ENCODE peak calls at places on chromosomes 13 and 19, in ten cellular contexts. One of them, this sample, is unnamed.

GRCh38 chr19:41872775-41873647 is 4.1 kb upstream of the CD79A start:
- DNase-seq in non-pigmented ciliary epithelial cell: peak
- DNase-seq in NCI-H1105 treated with DMSO at 0.1 percent for 48 hours: peak
- DNase-seq in AG09309: no peak
- DNase-seq in activated CD4-positive, alpha-beta T cell treated with anti-CD3 and anti-CD28 coated beads for 48 hours: peak
- DNase-seq in NCI-H345: peak
- DNase-seq in stimulated activated CD4-positive, alpha-beta T cell treated with anti-CD3 and anti-CD28 coated beads, TNF-alpha, amount 100 ng/mL, for 24 hours: peak
- DNase-seq in GM23248: peak
- DNase-seq in H7: peak
- DNase-seq in adipocyte: peak
- DNase-seq in this sample: peak

GRCh38 chr19:13026478-13026999 is 31.3 kb downstream of the NFIX start:
- DNase-seq in H7: no peak
- DNase-seq in AG09309: no peak
- DNase-seq in activated CD4-positive, alpha-beta T cell treated with anti-CD3 and anti-CD28 coated beads for 48 hours: no peak
- DNase-seq in NCI-H345: peak
- DNase-seq in stimulated activated CD4-positive, alpha-beta T cell treated with anti-CD3 and anti-CD28 coated beads, TNF-alpha, amount 100 ng/mL, for 24 hours: no peak
- DNase-seq in non-pigmented ciliary epithelial cell: no peak
- DNase-seq in GM23248: peak
- DNase-seq in adipocyte: peak
- DNase-seq in NCI-H1105 treated with DMSO at 0.1 percent for 48 hours: peak
- DNase-seq in this sample: no peak

GRCh38 chr13:38602261-38602660 is 84.6 kb upstream of the FREM2 start:
- DNase-seq in NCI-H1105 treated with DMSO at 0.1 percent for 48 hours: no peak
- DNase-seq in AG09309: no peak
- DNase-seq in activated CD4-positive, alpha-beta T cell treated with anti-CD3 and anti-CD28 coated beads for 48 hours: no peak
- DNase-seq in NCI-H345: no peak
- DNase-seq in GM23248: no peak
- DNase-seq in stimulated activated CD4-positive, alpha-beta T cell treated with anti-CD3 and anti-CD28 coated beads, TNF-alpha, amount 100 ng/mL, for 24 hours: no peak
- DNase-seq in adipocyte: no peak
- DNase-seq in H7: no peak
- DNase-seq in non-pigmented ciliary epithelial cell: no peak
- DNase-seq in this sample: no peak

GRCh38 chr13:84925443-84925842 is 873.8 kb downstream of the SLITRK6 start:
- DNase-seq in adipocyte: peak
- DNase-seq in non-pigmented ciliary epithelial cell: peak
- DNase-seq in H7: no peak
- DNase-seq in NCI-H1105 treated with DMSO at 0.1 percent for 48 hours: no peak
- DNase-seq in activated CD4-positive, alpha-beta T cell treated with anti-CD3 and anti-CD28 coated beads for 48 hours: no peak
- DNase-seq in AG09309: no peak
- DNase-seq in NCI-H345: no peak
- DNase-seq in GM23248: no peak
- DNase-seq in stimulated activated CD4-positive, alpha-beta T cell treated with anti-CD3 and anti-CD28 coated beads, TNF-alpha, amount 100 ng/mL, for 24 hours: no peak
- DNase-seq in this sample: no peak

GRCh38 chr13:66665991-66666390 is 564.1 kb downstream of the PCDH9 start:
- DNase-seq in activated CD4-positive, alpha-beta T cell treated with anti-CD3 and anti-CD28 coated beads for 48 hours: no peak
- DNase-seq in H7: peak
- DNase-seq in stimulated activated CD4-positive, alpha-beta T cell treated with anti-CD3 and anti-CD28 coated beads, TNF-alpha, amount 100 ng/mL, for 24 hours: no peak
- DNase-seq in adipocyte: peak
- DNase-seq in NCI-H345: peak
- DNase-seq in AG09309: peak
- DNase-seq in GM23248: peak
- DNase-seq in non-pigmented ciliary epithelial cell: peak
- DNase-seq in NCI-H1105 treated with DMSO at 0.1 percent for 48 hours: peak
- DNase-seq in this sample: peak

GRCh38 chr13:109545964-109546363 is 240.4 kb downstream of the IRS2 start:
- DNase-seq in activated CD4-positive, alpha-beta T cell treated with anti-CD3 and anti-CD28 coated beads for 48 hours: no peak
- DNase-seq in AG09309: no peak
- DNase-seq in non-pigmented ciliary epithelial cell: no peak
- DNase-seq in NCI-H1105 treated with DMSO at 0.1 percent for 48 hours: no peak
- DNase-seq in stimulated activated CD4-positive, alpha-beta T cell treated with anti-CD3 and anti-CD28 coated beads, TNF-alpha, amount 100 ng/mL, for 24 hours: no peak
- DNase-seq in NCI-H345: no peak
- DNase-seq in GM23248: no peak
- DNase-seq in adipocyte: no peak
- DNase-seq in H7: peak
- DNase-seq in this sample: no peak

GRCh38 chr19:8615022-8615421 is 4.5 kb upstream of the ADAMTS10 start:
- DNase-seq in GM23248: peak
- DNase-seq in activated CD4-positive, alpha-beta T cell treated with anti-CD3 and anti-CD28 coated beads for 48 hours: no peak
- DNase-seq in NCI-H345: no peak
- DNase-seq in AG09309: no peak
- DNase-seq in H7: no peak
- DNase-seq in non-pigmented ciliary epithelial cell: no peak
- DNase-seq in NCI-H1105 treated with DMSO at 0.1 percent for 48 hours: no peak
- DNase-seq in stimulated activated CD4-positive, alpha-beta T cell treated with anti-CD3 and anti-CD28 coated beads, TNF-alpha, amount 100 ng/mL, for 24 hours: no peak
- DNase-seq in adipocyte: no peak
- DNase-seq in this sample: no peak

GRCh38 chr13:33017410-33017929 is 1.2 kb downstream of the KL start:
- DNase-seq in AG09309: no peak
- DNase-seq in stimulated activated CD4-positive, alpha-beta T cell treated with anti-CD3 and anti-CD28 coated beads, TNF-alpha, amount 100 ng/mL, for 24 hours: peak
- DNase-seq in adipocyte: no peak
- DNase-seq in NCI-H1105 treated with DMSO at 0.1 percent for 48 hours: no peak
- DNase-seq in non-pigmented ciliary epithelial cell: no peak
- DNase-seq in GM23248: peak
- DNase-seq in activated CD4-positive, alpha-beta T cell treated with anti-CD3 and anti-CD28 coated beads for 48 hours: peak
- DNase-seq in NCI-H345: no peak
- DNase-seq in H7: peak
- DNase-seq in this sample: peak

GRCh38 chr13:21735621-21736401 is 64.9 kb downstream of the FGF9 start:
- DNase-seq in NCI-H1105 treated with DMSO at 0.1 percent for 48 hours: no peak
- DNase-seq in AG09309: no peak
- DNase-seq in adipocyte: no peak
- DNase-seq in stimulated activated CD4-positive, alpha-beta T cell treated with anti-CD3 and anti-CD28 coated beads, TNF-alpha, amount 100 ng/mL, for 24 hours: no peak
- DNase-seq in non-pigmented ciliary epithelial cell: no peak
- DNase-seq in GM23248: peak
- DNase-seq in NCI-H345: peak
- DNase-seq in H7: no peak
- DNase-seq in activated CD4-positive, alpha-beta T cell treated with anti-CD3 and anti-CD28 coated beads for 48 hours: no peak
- DNase-seq in this sample: no peak

GRCh38 chr13:111429064-111429558 is 108.7 kb downstream of the TEX29 start:
- DNase-seq in H7: peak
- DNase-seq in activated CD4-positive, alpha-beta T cell treated with anti-CD3 and anti-CD28 coated beads for 48 hours: peak
- DNase-seq in adipocyte: peak
- DNase-seq in AG09309: peak
- DNase-seq in stimulated activated CD4-positive, alpha-beta T cell treated with anti-CD3 and anti-CD28 coated beads, TNF-alpha, amount 100 ng/mL, for 24 hours: peak
- DNase-seq in NCI-H1105 treated with DMSO at 0.1 percent for 48 hours: peak
- DNase-seq in GM23248: peak
- DNase-seq in non-pigmented ciliary epithelial cell: no peak
- DNase-seq in NCI-H345: peak
- DNase-seq in this sample: peak

GRCh38 chr13:40064154-40064713 is 408.8 kb downstream of the COG6 start:
- DNase-seq in activated CD4-positive, alpha-beta T cell treated with anti-CD3 and anti-CD28 coated beads for 48 hours: no peak
- DNase-seq in AG09309: no peak
- DNase-seq in NCI-H345: no peak
- DNase-seq in non-pigmented ciliary epithelial cell: no peak
- DNase-seq in NCI-H1105 treated with DMSO at 0.1 percent for 48 hours: no peak
- DNase-seq in stimulated activated CD4-positive, alpha-beta T cell treated with anti-CD3 and anti-CD28 coated beads, TNF-alpha, amount 100 ng/mL, for 24 hours: no peak
- DNase-seq in GM23248: peak
- DNase-seq in adipocyte: no peak
- DNase-seq in H7: no peak
- DNase-seq in this sample: no peak

GRCh38 chr19:7870571-7871279 is 3.5 kb downstream of the PRR36 start:
- DNase-seq in adipocyte: no peak
- DNase-seq in GM23248: peak
- DNase-seq in stimulated activated CD4-positive, alpha-beta T cell treated with anti-CD3 and anti-CD28 coated beads, TNF-alpha, amount 100 ng/mL, for 24 hours: peak
- DNase-seq in NCI-H345: peak
- DNase-seq in activated CD4-positive, alpha-beta T cell treated with anti-CD3 and anti-CD28 coated beads for 48 hours: peak
- DNase-seq in AG09309: no peak
- DNase-seq in non-pigmented ciliary epithelial cell: no peak
- DNase-seq in H7: peak
- DNase-seq in NCI-H1105 treated with DMSO at 0.1 percent for 48 hours: no peak
- DNase-seq in this sample: peak

GRCh38 chr13:101465877-101466276 is 13.4 kb downstream of the ITGBL1 start:
- DNase-seq in AG09309: no peak
- DNase-seq in NCI-H345: no peak
- DNase-seq in adipocyte: no peak
- DNase-seq in NCI-H1105 treated with DMSO at 0.1 percent for 48 hours: no peak
- DNase-seq in non-pigmented ciliary epithelial cell: no peak
- DNase-seq in stimulated activated CD4-positive, alpha-beta T cell treated with anti-CD3 and anti-CD28 coated beads, TNF-alpha, amount 100 ng/mL, for 24 hours: no peak
- DNase-seq in GM23248: peak
- DNase-seq in activated CD4-positive, alpha-beta T cell treated with anti-CD3 and anti-CD28 coated beads for 48 hours: no peak
- DNase-seq in H7: no peak
- DNase-seq in this sample: no peak

GRCh38 chr13:105502193-105502592 is 1033.3 kb downstream of the EFNB2 start:
- DNase-seq in non-pigmented ciliary epithelial cell: no peak
- DNase-seq in stimulated activated CD4-positive, alpha-beta T cell treated with anti-CD3 and anti-CD28 coated beads, TNF-alpha, amount 100 ng/mL, for 24 hours: no peak
- DNase-seq in NCI-H345: peak
- DNase-seq in NCI-H1105 treated with DMSO at 0.1 percent for 48 hours: no peak
- DNase-seq in activated CD4-positive, alpha-beta T cell treated with anti-CD3 and anti-CD28 coated beads for 48 hours: no peak
- DNase-seq in H7: no peak
- DNase-seq in adipocyte: no peak
- DNase-seq in AG09309: no peak
- DNase-seq in GM23248: no peak
- DNase-seq in this sample: no peak

GRCh38 chr13:44605711-44606110 is 29.6 kb upstream of the TSC22D1 start:
- DNase-seq in non-pigmented ciliary epithelial cell: no peak
- DNase-seq in NCI-H345: no peak
- DNase-seq in adipocyte: peak
- DNase-seq in H7: no peak
- DNase-seq in NCI-H1105 treated with DMSO at 0.1 percent for 48 hours: no peak
- DNase-seq in GM23248: no peak
- DNase-seq in stimulated activated CD4-positive, alpha-beta T cell treated with anti-CD3 and anti-CD28 coated beads, TNF-alpha, amount 100 ng/mL, for 24 hours: no peak
- DNase-seq in AG09309: no peak
- DNase-seq in activated CD4-positive, alpha-beta T cell treated with anti-CD3 and anti-CD28 coated beads for 48 hours: no peak
- DNase-seq in this sample: no peak

GRCh38 chr13:77143325-77143907 is 116.5 kb upstream of the FBXL3 start:
- DNase-seq in stimulated activated CD4-positive, alpha-beta T cell treated with anti-CD3 and anti-CD28 coated beads, TNF-alpha, amount 100 ng/mL, for 24 hours: no peak
- DNase-seq in H7: no peak
- DNase-seq in adipocyte: peak
- DNase-seq in NCI-H1105 treated with DMSO at 0.1 percent for 48 hours: no peak
- DNase-seq in AG09309: no peak
- DNase-seq in non-pigmented ciliary epithelial cell: peak
- DNase-seq in activated CD4-positive, alpha-beta T cell treated with anti-CD3 and anti-CD28 coated beads for 48 hours: no peak
- DNase-seq in GM23248: peak
- DNase-seq in NCI-H345: no peak
- DNase-seq in this sample: peak

GRCh38 chr19:623974-624373 is 9.4 kb downstream of the POLRMT start:
- DNase-seq in NCI-H1105 treated with DMSO at 0.1 percent for 48 hours: no peak
- DNase-seq in AG09309: peak
- DNase-seq in H7: no peak
- DNase-seq in non-pigmented ciliary epithelial cell: peak
- DNase-seq in GM23248: no peak
- DNase-seq in activated CD4-positive, alpha-beta T cell treated with anti-CD3 and anti-CD28 coated beads for 48 hours: no peak
- DNase-seq in adipocyte: peak
- DNase-seq in stimulated activated CD4-positive, alpha-beta T cell treated with anti-CD3 and anti-CD28 coated beads, TNF-alpha, amount 100 ng/mL, for 24 hours: no peak
- DNase-seq in NCI-H345: no peak
- DNase-seq in this sample: no peak

GRCh38 chr19:56566904-56567273 is 379 bp upstream of the ZNF470 start:
- DNase-seq in NCI-H1105 treated with DMSO at 0.1 percent for 48 hours: no peak
- DNase-seq in AG09309: no peak
- DNase-seq in activated CD4-positive, alpha-beta T cell treated with anti-CD3 and anti-CD28 coated beads for 48 hours: peak
- DNase-seq in adipocyte: peak
- DNase-seq in GM23248: peak
- DNase-seq in H7: peak
- DNase-seq in NCI-H345: peak
- DNase-seq in non-pigmented ciliary epithelial cell: peak
- DNase-seq in stimulated activated CD4-positive, alpha-beta T cell treated with anti-CD3 and anti-CD28 coated beads, TNF-alpha, amount 100 ng/mL, for 24 hours: peak
- DNase-seq in this sample: peak

GRCh38 chr19:46283771-46284170 is 13.1 kb upstream of the HIF3A start:
- DNase-seq in NCI-H1105 treated with DMSO at 0.1 percent for 48 hours: no peak
- DNase-seq in AG09309: no peak
- DNase-seq in non-pigmented ciliary epithelial cell: no peak
- DNase-seq in H7: no peak
- DNase-seq in activated CD4-positive, alpha-beta T cell treated with anti-CD3 and anti-CD28 coated beads for 48 hours: no peak
- DNase-seq in NCI-H345: no peak
- DNase-seq in GM23248: no peak
- DNase-seq in adipocyte: no peak
- DNase-seq in stimulated activated CD4-positive, alpha-beta T cell treated with anti-CD3 and anti-CD28 coated beads, TNF-alpha, amount 100 ng/mL, for 24 hours: no peak
- DNase-seq in this sample: peak

GRCh38 chr13:113138792-113139551 is 16.4 kb downstream of the F10 start:
- DNase-seq in H7: peak
- DNase-seq in stimulated activated CD4-positive, alpha-beta T cell treated with anti-CD3 and anti-CD28 coated beads, TNF-alpha, amount 100 ng/mL, for 24 hours: no peak
- DNase-seq in NCI-H345: no peak
- DNase-seq in NCI-H1105 treated with DMSO at 0.1 percent for 48 hours: no peak
- DNase-seq in AG09309: no peak
- DNase-seq in adipocyte: no peak
- DNase-seq in activated CD4-positive, alpha-beta T cell treated with anti-CD3 and anti-CD28 coated beads for 48 hours: no peak
- DNase-seq in GM23248: no peak
- DNase-seq in non-pigmented ciliary epithelial cell: no peak
- DNase-seq in this sample: peak

GRCh38 chr13:87941244-87941643 is 270.1 kb downstream of the SLITRK5 start:
- DNase-seq in NCI-H1105 treated with DMSO at 0.1 percent for 48 hours: no peak
- DNase-seq in H7: no peak
- DNase-seq in GM23248: no peak
- DNase-seq in activated CD4-positive, alpha-beta T cell treated with anti-CD3 and anti-CD28 coated beads for 48 hours: no peak
- DNase-seq in NCI-H345: no peak
- DNase-seq in stimulated activated CD4-positive, alpha-beta T cell treated with anti-CD3 and anti-CD28 coated beads, TNF-alpha, amount 100 ng/mL, for 24 hours: no peak
- DNase-seq in non-pigmented ciliary epithelial cell: no peak
- DNase-seq in AG09309: no peak
- DNase-seq in adipocyte: no peak
- DNase-seq in this sample: no peak

GRCh38 chr19:1400281-1401137 is 833 bp downstream of the GAMT start:
- DNase-seq in adipocyte: peak
- DNase-seq in GM23248: peak
- DNase-seq in stimulated activated CD4-positive, alpha-beta T cell treated with anti-CD3 and anti-CD28 coated beads, TNF-alpha, amount 100 ng/mL, for 24 hours: no peak
- DNase-seq in non-pigmented ciliary epithelial cell: no peak
- DNase-seq in AG09309: no peak
- DNase-seq in H7: peak
- DNase-seq in NCI-H345: peak
- DNase-seq in activated CD4-positive, alpha-beta T cell treated with anti-CD3 and anti-CD28 coated beads for 48 hours: no peak
- DNase-seq in NCI-H1105 treated with DMSO at 0.1 percent for 48 hours: peak
- DNase-seq in this sample: peak

GRCh38 chr13:62643007-62643483 is 1227.4 kb upstream of the PCDH20 start:
- DNase-seq in NCI-H345: no peak
- DNase-seq in NCI-H1105 treated with DMSO at 0.1 percent for 48 hours: no peak
- DNase-seq in adipocyte: no peak
- DNase-seq in stimulated activated CD4-positive, alpha-beta T cell treated with anti-CD3 and anti-CD28 coated beads, TNF-alpha, amount 100 ng/mL, for 24 hours: no peak
- DNase-seq in H7: no peak
- DNase-seq in GM23248: peak
- DNase-seq in non-pigmented ciliary epithelial cell: peak
- DNase-seq in AG09309: no peak
- DNase-seq in activated CD4-positive, alpha-beta T cell treated with anti-CD3 and anti-CD28 coated beads for 48 hours: peak
- DNase-seq in this sample: no peak

GRCh38 chr19:40921005-40921897 is 39.2 kb upstream of the CYP2A7 start:
- DNase-seq in non-pigmented ciliary epithelial cell: no peak
- DNase-seq in adipocyte: no peak
- DNase-seq in AG09309: no peak
- DNase-seq in NCI-H345: peak
- DNase-seq in NCI-H1105 treated with DMSO at 0.1 percent for 48 hours: no peak
- DNase-seq in GM23248: peak
- DNase-seq in H7: no peak
- DNase-seq in stimulated activated CD4-positive, alpha-beta T cell treated with anti-CD3 and anti-CD28 coated beads, TNF-alpha, amount 100 ng/mL, for 24 hours: no peak
- DNase-seq in activated CD4-positive, alpha-beta T cell treated with anti-CD3 and anti-CD28 coated beads for 48 hours: no peak
- DNase-seq in this sample: no peak

GRCh38 chr13:40758811-40759210 is 12.2 kb downstream of the MRPS31 start:
- DNase-seq in GM23248: no peak
- DNase-seq in non-pigmented ciliary epithelial cell: no peak
- DNase-seq in adipocyte: no peak
- DNase-seq in H7: no peak
- DNase-seq in activated CD4-positive, alpha-beta T cell treated with anti-CD3 and anti-CD28 coated beads for 48 hours: no peak
- DNase-seq in NCI-H345: no peak
- DNase-seq in AG09309: no peak
- DNase-seq in stimulated activated CD4-positive, alpha-beta T cell treated with anti-CD3 and anti-CD28 coated beads, TNF-alpha, amount 100 ng/mL, for 24 hours: no peak
- DNase-seq in NCI-H1105 treated with DMSO at 0.1 percent for 48 hours: no peak
- DNase-seq in this sample: no peak

This sample was measured in NCI-H146.